ENCODE peak calls at places on chromosome 1, in seven cellular contexts. Q is G401, J is AG09319, C is breast epithelium, D is endothelial cell, Z is NCI-H1694, R is putamen. U is an unnamed sample.

GRCh38 chr1:9629445-9630201 is 21.9 kb upstream of the PIK3CD start:
- DNase-seq in J (no peak), D (no peak), Z (no peak), C (no peak), R (no peak), Q (no peak), U (peak; percentile 62)

GRCh38 chr1:47679826-47680225 is 242.0 kb downstream of the FOXD2 start:
- DNase-seq in D (no peak), Z (no peak), C (no peak), Q (no peak), J (no peak), R (no peak), U (no peak)

GRCh38 chr1:17635811-17636210 is 96.3 kb downstream of the ARHGEF10L start:
- DNase-seq in Q (no peak), R (peak; percentile 57), Z (no peak), J (no peak), C (no peak), D (no peak), U (peak; percentile 81)

GRCh38 chr1:157173900-157174410 is 35.8 kb upstream of the ETV3 start:
- DNase-seq in D (no peak), J (no peak), Z (no peak), Q (no peak), R (no peak), C (no peak), U (no peak)

GRCh38 chr1:1001057-1001630 is 1.2 kb upstream of the HES4 start:
- DNase-seq in R (no peak), D (no peak), Z (no peak), J (no peak), C (no peak), Q (no peak), U (no peak)

GRCh38 chr1:53046930-53047329 is 15.1 kb upstream of the PODN start:
- DNase-seq in Z (no peak), J (no peak), D (no peak), Q (peak; percentile 97), R (no peak), C (no peak), U (no peak)

GRCh38 chr1:210024996-210025395 is 87.0 kb downstream of the SYT14 start:
- DNase-seq in Z (no peak), Q (no peak), J (no peak), D (peak; percentile 3), C (no peak), R (no peak), U (no peak)

GRCh38 chr1:220189750-220190347 is 82.4 kb downstream of the RAB3GAP2 start:
- DNase-seq in D (no peak), C (no peak), Z (peak; percentile 31), R (no peak), J (peak; percentile 3), Q (peak; percentile 57), U (peak; percentile 46)

GRCh38 chr1:206754011-206754410 is 16.6 kb upstream of the IL19 start:
- DNase-seq in Z (no peak), Q (no peak), C (no peak), J (no peak), D (no peak), R (no peak), U (no peak)

GRCh38 chr1:231091853-231092301 is 51.8 kb upstream of the FAM89A start:
- DNase-seq in D (peak; percentile 71), R (no peak), Q (peak; percentile 16), Z (peak; percentile 52), C (no peak), J (peak; percentile 0), U (peak; percentile 4)

U was measured in Ammon's horn.